ENCODE peak calls at places on chromosomes 1 and 21, in ten cellular contexts. P is activated naive CD4-positive, alpha-beta T cell treated with anti-CD3 and anti-CD28 coated beads, Interleukin-2, amount 50 U/mL, for 16 hours; X is astrocyte of the cerebellum; Q is fibroblast of gingiva; I is GM13976; D is stimulated activated CD4-positive, alpha-beta T cell treated with anti-CD3 and anti-CD28 coated beads, Interleukin-12 subunit alpha, Interleukin-12 subunit beta, amount 100 ng/mL, for 48 hours; A is activated T-helper 1 cell treated with Interleukin-2 at 50 U/mL for 16 hours; J is EL; H is neural crest cell; M is retina. R is an unnamed sample.
A peak's percentile ranks its signal among the peaks of the same experiment; 100 is the strongest.

GRCh38 chr1:84688461-84689061 is 1.7 kb downstream of the SSX2IP start:
- DNase-seq in P (no peak), X (no peak), Q (no peak), I (no peak), D (no peak), A (no peak), J (peak; percentile 36), H (no peak), M (no peak), R (no peak)

GRCh38 chr1:243718893-243719292 is 131.2 kb downstream of the AKT3 start:
- DNase-seq in P (no peak), X (peak; percentile 39), Q (peak; percentile 33), I (no peak), D (no peak), A (no peak), J (peak; percentile 89), H (no peak), M (no peak), R (no peak)

GRCh38 chr1:219812491-219813221 is 115.7 kb downstream of the SLC30A10 start:
- DNase-seq in P (no peak), X (peak; percentile 75), Q (peak; percentile 63), I (peak; percentile 63), D (no peak), A (no peak), J (peak; percentile 63), H (peak; percentile 47), M (peak; percentile 75), R (no peak)

GRCh38 chr1:206469933-206470691 is at the start of gene IKBKE:
- DNase-seq in P (peak; percentile 42), X (no peak), Q (peak; percentile 70), I (peak; percentile 85), D (no peak), A (peak; percentile 24), J (peak; percentile 84), H (no peak), M (peak; percentile 74), R (peak; percentile 34)

GRCh38 chr1:160028426-160028825 is 3.4 kb downstream of the PIGM start:
- DNase-seq in P (no peak), X (no peak), Q (no peak), I (no peak), D (no peak), A (no peak), J (no peak), H (no peak), M (no peak), R (no peak)

GRCh38 chr1:19618428-19618827 is 25.7 kb upstream of the NBL1 start:
- DNase-seq in P (no peak), X (no peak), Q (no peak), I (no peak), D (no peak), A (no peak), J (no peak), H (no peak), M (no peak), R (no peak)

GRCh38 chr1:236035681-236036101 is 29.2 kb downstream of the NID1 start:
- DNase-seq in P (no peak), X (no peak), Q (peak; percentile 73), I (no peak), D (no peak), A (no peak), J (no peak), H (no peak), M (no peak), R (no peak)

GRCh38 chr1:215007880-215008279 is 74.7 kb upstream of the KCNK2 start:
- DNase-seq in P (no peak), X (no peak), Q (peak; percentile 68), I (no peak), D (no peak), A (no peak), J (peak; percentile 30), H (no peak), M (no peak), R (no peak)

GRCh38 chr1:184888505-184888904 is 85.8 kb downstream of the NIBAN1 start:
- DNase-seq in P (no peak), X (no peak), Q (peak; percentile 60), I (no peak), D (no peak), A (no peak), J (peak; percentile 87), H (no peak), M (no peak), R (no peak)

GRCh38 chr21:44572959-44573583 is 458 bp upstream of the KRTAP10-4 start:
- DNase-seq in P (no peak), X (no peak), Q (no peak), I (no peak), D (no peak), A (no peak), J (no peak), H (no peak), M (no peak), R (no peak)

GRCh38 chr1:116820362-116820761 is 66.1 kb downstream of the CD2 start:
- DNase-seq in P (no peak), X (peak; percentile 99), Q (peak; percentile 8), I (no peak), D (no peak), A (no peak), J (peak; percentile 88), H (no peak), M (no peak), R (no peak)

GRCh38 chr1:50750021-50750619 is 209.9 kb downstream of the FAF1 start:
- DNase-seq in P (no peak), X (peak; percentile 20), Q (peak; percentile 32), I (no peak), D (no peak), A (no peak), J (peak; percentile 49), H (peak; percentile 16), M (no peak), R (no peak)

GRCh38 chr1:8763888-8764287 is 53.6 kb downstream of the RERE start:
- DNase-seq in P (no peak), X (no peak), Q (no peak), I (peak; percentile 46), D (no peak), A (no peak), J (peak; percentile 7), H (no peak), M (peak; percentile 36), R (no peak)

GRCh38 chr1:192747942-192748341 is 60.9 kb upstream of the RGS2 start:
- DNase-seq in P (no peak), X (no peak), Q (peak; percentile 39), I (no peak), D (no peak), A (no peak), J (no peak), H (no peak), M (no peak), R (no peak)

GRCh38 chr1:36248250-36248894 is 24.1 kb downstream of the THRAP3 start:
- DNase-seq in P (no peak), X (peak; percentile 50), Q (peak; percentile 93), I (no peak), D (no peak), A (no peak), J (peak; percentile 92), H (no peak), M (no peak), R (no peak)

GRCh38 chr1:89739013-89739843 is 81.6 kb upstream of the LRRC8D start:
- DNase-seq in P (peak; percentile 37), X (no peak), Q (no peak), I (peak; percentile 42), D (no peak), A (no peak), J (peak; percentile 67), H (no peak), M (no peak), R (no peak)

GRCh38 chr1:99648107-99648506 is 2.2 kb downstream of the PALMD start:
- DNase-seq in P (no peak), X (no peak), Q (no peak), I (no peak), D (no peak), A (no peak), J (no peak), H (no peak), M (no peak), R (no peak)

GRCh38 chr1:87942165-87942564 is 613.5 kb downstream of the LMO4 start:
- DNase-seq in P (no peak), X (peak; percentile 1), Q (peak; percentile 76), I (no peak), D (no peak), A (no peak), J (no peak), H (no peak), M (no peak), R (no peak)

GRCh38 chr1:162055062-162055461 is 14.4 kb upstream of the NOS1AP start:
- DNase-seq in P (no peak), X (peak; percentile 63), Q (peak; percentile 36), I (no peak), D (no peak), A (no peak), J (peak; percentile 87), H (no peak), M (no peak), R (no peak)